ENCODE peak calls at places on chromosomes 16 and 17, in eight cellular contexts. P, L, K, I, X, U, D and J are unnamed samples.
A peak's percentile ranks its signal among the peaks of the same experiment; 100 is the strongest.

GRCh38 chr16:48123104-48123788 is 32.5 kb downstream of the ABCC12 start:
- DNase-seq in P (no peak), L (peak; percentile 98), K (no peak), I (no peak), X (no peak), U (peak; percentile 97), D (peak; percentile 100), J (peak; percentile 96)

GRCh38 chr16:29124828-29125227 is 140.0 kb downstream of the LAT start:
- DNase-seq in P (no peak), L (no peak), K (no peak), I (no peak), X (no peak), U (no peak), D (no peak), J (no peak)

GRCh38 chr16:78402797-78403196 is 303.3 kb downstream of the WWOX start:
- DNase-seq in P (no peak), L (no peak), K (no peak), I (no peak), X (no peak), U (no peak), D (no peak), J (no peak)

GRCh38 chr16:81645303-81645702 is 133.8 kb upstream of the PLCG2 start:
- DNase-seq in P (no peak), L (peak; percentile 78), K (peak; percentile 66), I (no peak), X (peak; percentile 54), U (peak; percentile 95), D (peak; percentile 74), J (peak; percentile 91)

GRCh38 chr17:59746849-59747445 is 39.5 kb downstream of the VMP1 start:
- DNase-seq in P (peak; percentile 38), L (peak; percentile 77), K (no peak), I (no peak), X (no peak), U (peak; percentile 80), D (peak; percentile 74), J (peak; percentile 84)

GRCh38 chr17:16100737-16101400 is 101.2 kb downstream of the TTC19 start:
- DNase-seq in P (no peak), L (peak; percentile 73), K (no peak), I (no peak), X (no peak), U (peak; percentile 58), D (peak; percentile 39), J (peak; percentile 13)

GRCh38 chr17:81239714-81240555 is 817 bp downstream of the NDUFAF8 start:
- DNase-seq in P (no peak), L (peak; percentile 22), K (no peak), I (no peak), X (no peak), U (peak; percentile 25), D (no peak), J (no peak)

GRCh38 chr16:51147776-51148673 is 3.0 kb downstream of the SALL1 start:
- DNase-seq in P (no peak), L (no peak), K (no peak), I (no peak), X (no peak), U (no peak), D (no peak), J (no peak)

GRCh38 chr17:35167046-35167445 is 19.4 kb downstream of the UNC45B start:
- DNase-seq in P (peak; percentile 14), L (peak; percentile 30), K (no peak), I (no peak), X (no peak), U (no peak), D (no peak), J (no peak)

GRCh38 chr16:24685539-24686432 is 43.7 kb upstream of the TNRC6A start:
- DNase-seq in P (peak; percentile 68), L (peak; percentile 17), K (peak; percentile 38), I (peak; percentile 53), X (peak; percentile 55), U (peak; percentile 91), D (peak; percentile 70), J (peak; percentile 79)

GRCh38 chr17:21397341-21398050 is 21.3 kb downstream of the KCNJ12 start:
- DNase-seq in P (no peak), L (no peak), K (no peak), I (no peak), X (no peak), U (peak; percentile 73), D (peak; percentile 71), J (peak; percentile 74)

GRCh38 chr16:67990018-67990386 is 9.3 kb downstream of the DPEP2 start:
- DNase-seq in P (no peak), L (no peak), K (no peak), I (no peak), X (no peak), U (no peak), D (no peak), J (no peak)

GRCh38 chr16:67993207-67994036 is 5.9 kb downstream of the DPEP2 start:
- DNase-seq in P (peak; percentile 86), L (peak; percentile 66), K (peak; percentile 88), I (peak; percentile 89), X (peak; percentile 86), U (peak; percentile 74), D (peak; percentile 62), J (peak; percentile 59)

GRCh38 chr16:67995423-67995822 is 3.9 kb downstream of the DPEP2 start:
- DNase-seq in P (no peak), L (no peak), K (no peak), I (no peak), X (no peak), U (no peak), D (peak; percentile 17), J (no peak)

GRCh38 chr16:67989322-67990017 is 9.2 kb upstream of the DPEP3 start:
- DNase-seq in P (no peak), L (no peak), K (no peak), I (no peak), X (no peak), U (no peak), D (no peak), J (no peak)

DNA sequence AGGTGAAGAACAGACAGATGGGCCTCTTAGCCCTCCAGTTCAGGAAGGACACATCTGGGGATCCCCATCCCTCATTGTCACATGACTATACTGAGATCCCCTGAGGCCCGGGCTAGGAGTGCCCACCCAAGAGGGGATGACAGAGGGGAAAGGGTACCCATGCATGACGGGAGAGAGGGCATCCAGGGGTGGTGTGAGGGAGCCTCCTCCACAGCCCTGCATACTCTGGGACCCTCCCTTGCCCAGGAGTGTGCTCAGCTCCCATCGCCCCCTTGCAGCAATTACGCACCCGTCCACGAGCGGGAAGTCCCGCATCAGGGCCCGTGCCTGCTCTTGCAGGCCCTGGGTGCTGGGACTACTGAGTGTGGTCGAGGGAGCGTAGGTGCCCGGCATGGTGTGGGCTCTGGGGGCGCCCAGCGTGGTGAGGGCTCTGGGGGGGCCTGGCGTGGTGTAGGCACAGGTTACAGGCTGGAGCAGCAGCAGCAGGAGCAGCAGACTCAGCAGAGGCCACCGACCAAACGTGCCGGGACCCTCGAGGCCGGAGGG is 6.5 kb downstream of the DPEP2 start:
- DNase-seq in P (no peak), L (no peak), K (no peak), I (no peak), X (no peak), U (no peak), D (no peak), J (no peak)
- H3K4me3 ChIP-seq in P (no peak overlapping the region), L (no peak overlapping the region), K (peak overlapping the region; percentile 47), I (no peak overlapping the region), X (no peak overlapping the region), U (no peak overlapping the region), D (no peak overlapping the region), J (no peak overlapping the region)

GRCh38 chr16:87185313-87185712 is 131.9 kb downstream of the C16orf95 start:
- DNase-seq in P (no peak), L (no peak), K (no peak), I (no peak), X (no peak), U (no peak), D (no peak), J (no peak)
- TF ChIP-seq CTCF in P (no peak), L (peak; percentile 36), K (no peak), I (no peak), X (no peak), U (peak; percentile 34), D (peak; percentile 3), J (peak; percentile 13)

GRCh38 chr16:49527621-49528020 is 154.0 kb downstream of the C16orf78 start:
- DNase-seq in P (no peak), L (no peak), K (no peak), I (no peak), X (no peak), U (peak; percentile 31), D (peak; percentile 6), J (peak; percentile 14)

GRCh38 chr16:49526966-49527365 is 153.4 kb downstream of the C16orf78 start:
- DNase-seq in P (no peak), L (no peak), K (no peak), I (peak; percentile 34), X (no peak), U (no peak), D (no peak), J (no peak)

GRCh38 chr16:49528564-49529150 is 155.1 kb downstream of the C16orf78 start:
- DNase-seq in P (no peak), L (no peak), K (no peak), I (no peak), X (no peak), U (no peak), D (peak; percentile 2), J (no peak)

GRCh38 chr16:49529646-49530045 is 156.0 kb downstream of the C16orf78 start:
- DNase-seq in P (no peak), L (no peak), K (no peak), I (no peak), X (no peak), U (no peak), D (no peak), J (no peak)

DNA sequence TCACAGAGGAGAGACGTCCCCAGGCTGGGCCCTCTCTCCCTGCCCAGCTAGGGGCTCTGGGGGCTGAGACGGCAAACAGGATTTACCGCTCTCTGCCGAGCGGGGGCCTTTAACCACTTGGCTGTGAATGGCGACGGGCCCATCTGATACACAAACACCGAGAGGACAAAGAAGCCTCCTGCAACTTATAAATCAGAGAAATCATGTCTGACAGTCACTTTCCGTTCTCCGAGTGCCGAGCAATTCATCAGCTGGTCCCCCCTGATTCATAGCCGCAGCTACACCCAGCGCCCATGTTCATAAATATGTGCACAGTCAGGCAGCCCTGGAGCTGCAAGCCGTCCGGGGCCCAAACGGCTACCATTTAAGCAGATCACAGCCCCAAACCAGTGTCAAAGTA is 154.4 kb downstream of the C16orf78 start:
- DNase-seq in P (no peak), L (peak; percentile 1), K (no peak), I (no peak), X (no peak), U (peak; percentile 56), D (peak; percentile 18), J (peak; percentile 49)
- H3K4me3 ChIP-seq in P (no peak overlapping the region), L (no peak overlapping the region), K (peak overlapping the region; percentile 55), I (no peak overlapping the region), X (peak overlapping the region; percentile 2), U (peak overlapping the region; percentile 54), D (no peak overlapping the region), J (peak overlapping the region; percentile 47)

DNA sequence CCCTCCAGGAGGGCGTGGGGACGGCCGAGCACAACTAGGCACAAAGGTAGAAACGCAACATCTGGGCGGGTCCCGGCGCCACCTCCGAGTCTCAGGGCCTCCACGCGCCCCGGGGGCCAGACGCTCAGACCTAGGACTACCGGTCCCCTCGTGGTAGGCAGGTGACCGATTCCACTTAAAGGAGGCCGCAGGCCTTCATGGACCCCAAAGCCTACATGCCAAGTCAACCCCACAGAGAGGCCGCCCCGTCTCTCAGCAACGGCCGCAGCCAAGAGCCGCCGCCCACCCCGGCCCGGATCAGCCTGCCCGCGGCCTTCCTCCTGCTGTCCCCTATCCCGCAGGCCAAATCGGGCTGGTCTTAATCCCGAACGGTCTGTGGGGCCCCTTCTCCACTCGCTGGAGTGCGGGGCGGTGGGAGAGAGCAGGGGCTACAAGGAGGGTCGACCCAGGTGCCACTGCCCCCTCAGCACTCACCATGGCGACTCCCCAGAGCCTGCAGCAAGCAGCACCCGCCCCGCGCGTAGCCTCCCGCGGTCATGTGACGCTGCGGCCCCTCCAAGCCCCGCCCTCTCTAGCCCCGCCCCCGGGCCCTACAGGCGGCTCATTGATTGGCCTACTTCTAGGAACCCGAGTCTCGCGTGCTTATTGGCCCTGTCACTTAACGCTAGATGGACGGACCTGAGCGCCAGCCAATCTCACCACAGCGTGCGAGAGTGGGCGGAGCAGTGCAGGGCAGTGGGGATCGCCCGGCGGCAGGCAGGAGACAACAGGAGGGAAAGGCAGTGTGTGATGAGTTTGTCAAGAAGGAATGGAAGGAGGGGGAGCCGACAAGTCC is at the start of gene VPS35:
- DNase-seq in P (peak; percentile 99), L (peak; percentile 93), K (peak; percentile 100), I (peak; percentile 99), X (peak; percentile 100), U (peak; percentile 99), D (peak; percentile 98), J (peak; percentile 99)
- TF ChIP-seq CTCF in P (peak; percentile 63), L (no peak), K (peak; percentile 24), I (peak; percentile 11), X (peak; percentile 3), U (no peak), D (no peak), J (peak; percentile 32)